ENCODE peak calls at places on chromosomes 12 and 14, in five cellular contexts. S is neuronal stem cell, M is mesenchymal stem cell, P is mesendoderm, I is IMR-90. J is an unnamed sample.

GRCh38 chr12:114995891-114996290 is 311.9 kb upstream of the TBX3 start:
- DNase-seq in S (no peak), M (no peak), P (peak), I (peak), J (no peak)

GRCh38 chr14:39426605-39427004 is 5.6 kb downstream of the FBXO33 start:
- DNase-seq in M (peak), S (no peak), I (peak), P (peak), J (peak)

GRCh38 chr12:58425481-58426392 is 484.4 kb downstream of the ATP23 start:
- DNase-seq in P (peak), S (peak), M (peak), I (peak), J (peak)

GRCh38 chr12:20601668-20602280 is 93.4 kb upstream of the SLCO1C1 start:
- DNase-seq in S (no peak), M (peak), P (peak), I (peak), J (peak)

GRCh38 chr14:92135269-92135668 is 13.5 kb downstream of the CPSF2 start:
- DNase-seq in P (peak), M (peak), I (peak), S (no peak), J (peak)

GRCh38 chr14:34403646-34404045 is 58.4 kb downstream of the SPTSSA start:
- DNase-seq in M (no peak), I (no peak), S (no peak), P (no peak), J (no peak)

GRCh38 chr12:30585877-30586276 is 109.8 kb downstream of the IPO8 start:
- DNase-seq in S (no peak), M (no peak), I (no peak), P (no peak), J (no peak)

GRCh38 chr12:120998435-120998834 is 17.9 kb downstream of the C12orf43 start:
- DNase-seq in P (no peak), M (no peak), I (peak), S (no peak), J (no peak)

GRCh38 chr12:101933866-101934514 is 56.6 kb downstream of the DRAM1 start:
- DNase-seq in I (no peak), S (no peak), P (no peak), M (no peak), J (no peak)

GRCh38 chr14:101112351-101113107 is 209.0 kb upstream of the RTL1 start:
- DNase-seq in S (no peak), I (no peak), P (no peak), M (no peak), J (no peak)

GRCh38 chr12:15823360-15824128 is 34.4 kb upstream of the EPS8 start:
- DNase-seq in I (no peak), M (peak), S (no peak), P (no peak), J (no peak)

GRCh38 chr12:4910502-4911315 is 1.0 kb downstream of the KCNA1 start:
- DNase-seq in P (no peak), S (no peak), I (no peak), M (no peak), J (no peak)

GRCh38 chr12:90854136-90854689 is 100.8 kb downstream of the CCER1 start:
- DNase-seq in S (peak), I (peak), P (peak), M (peak), J (peak)

GRCh38 chr12:22658214-22658613 is 33.2 kb downstream of the ETNK1 start:
- DNase-seq in I (peak), M (peak), P (no peak), S (no peak), J (no peak)
- H3K4me2 ChIP-seq in I (no peak), M (no peak), P (no peak), S (no peak), J (no peak)

GRCh38 chr14:89041245-89041585 is 216.8 kb downstream of the TTC8 start:
- DNase-seq in M (no peak), P (peak), I (no peak), S (no peak), J (peak)
- H3K18ac ChIP-seq in M (no peak), P (no peak), I (peak), S (no peak), J (no peak)

GRCh38 chr12:7512528-7512927 is 9.0 kb upstream of the CD163 start:
- DNase-seq in I (peak), P (peak), M (peak), S (no peak), J (peak)
- H2BK120ac ChIP-seq in I (no peak), P (no peak), M (no peak), S (no peak), J (no peak)

DNA sequence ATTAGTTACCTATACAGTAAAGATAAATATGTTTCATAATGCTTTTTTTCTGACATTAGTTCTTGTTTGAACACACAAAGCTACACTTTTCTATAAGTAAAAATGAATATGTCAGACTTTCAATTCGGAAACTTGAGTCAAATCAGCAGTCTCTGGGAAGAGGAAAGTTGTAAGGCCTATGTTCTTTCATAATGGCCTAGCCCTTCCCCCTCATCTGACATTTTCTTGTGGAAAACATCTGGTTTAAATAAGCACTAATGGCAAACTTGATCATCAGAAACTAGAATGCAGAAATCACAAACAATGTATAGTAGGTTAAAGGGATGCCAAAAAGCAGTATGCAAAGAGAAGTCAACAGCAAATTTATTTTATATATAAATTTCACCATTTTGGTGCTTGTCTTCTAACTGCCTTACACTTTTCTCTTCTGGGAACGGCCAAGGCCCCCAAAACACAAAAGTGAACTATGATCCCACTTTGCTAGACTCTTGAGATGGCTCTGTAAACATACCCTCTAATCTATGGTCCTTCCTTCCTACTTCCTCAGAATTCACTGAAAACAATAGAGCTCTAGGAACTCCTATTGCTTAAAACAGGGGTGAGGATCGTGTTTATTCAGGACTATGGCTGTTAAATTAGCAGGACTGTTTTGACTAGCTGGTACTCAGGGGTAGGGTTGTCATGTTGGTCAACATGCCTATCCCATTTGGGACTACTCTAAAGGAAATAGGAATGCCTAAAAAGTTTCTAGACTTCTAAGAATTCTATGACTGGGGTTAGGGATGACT is 444.2 kb downstream of the RAD51B start:
- DNase-seq in M (peak), P (no peak), S (no peak), I (peak), J (no peak)
- H3K4me2 ChIP-seq in M (no peak), P (no peak), S (no peak), I (no peak), J (no peak)

DNA sequence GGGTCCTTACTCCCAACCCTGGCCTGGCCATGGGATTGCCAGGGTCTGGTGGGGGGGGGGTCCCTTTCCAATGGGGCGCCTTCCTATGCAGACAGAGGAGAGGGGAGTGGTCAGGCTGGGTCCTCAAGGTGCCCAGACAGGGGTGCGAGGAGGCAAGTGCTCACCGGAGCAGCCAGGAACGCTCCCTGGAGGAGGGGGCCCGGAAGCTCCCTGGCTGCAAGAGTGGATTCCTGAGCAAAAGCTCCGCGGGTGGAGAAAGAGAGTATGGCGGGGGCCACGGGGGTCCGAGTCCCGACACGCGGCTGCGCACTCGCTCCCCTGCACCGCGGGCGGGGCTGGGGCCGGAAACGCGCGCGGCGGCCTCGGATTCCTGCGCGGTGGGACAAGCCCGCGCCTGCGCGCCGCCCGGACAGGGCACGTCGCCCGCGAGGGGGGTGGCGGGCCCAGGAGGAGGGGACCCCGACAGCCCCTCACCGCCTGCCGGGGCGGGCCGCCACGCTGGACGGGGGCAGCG is 27.7 kb upstream of the GPR132 start:
- DNase-seq in I (peak), S (no peak), P (no peak), M (peak), J (peak)
- H3K18ac ChIP-seq in I (peak), S (peak), P (peak), M (peak), J (peak)

DNA sequence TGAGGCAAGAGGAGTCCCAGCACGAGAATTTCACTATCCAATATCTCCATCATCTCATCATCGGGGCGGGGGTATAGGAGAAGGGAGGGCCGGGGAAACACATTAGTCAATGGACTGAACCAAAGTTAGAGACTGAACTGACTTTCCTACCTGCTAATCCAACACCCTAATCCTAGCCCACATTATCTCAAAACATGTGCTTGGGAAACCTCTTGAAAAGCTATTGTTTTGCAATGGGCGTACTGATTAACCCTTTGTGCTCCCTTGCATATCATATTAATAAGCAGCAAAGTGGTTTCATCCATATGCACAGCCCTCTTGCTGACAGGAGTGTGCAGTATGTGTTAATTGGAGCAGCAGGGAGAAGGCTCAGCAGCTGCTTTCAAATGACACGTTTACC is 125.7 kb upstream of the GRIP1 start:
- DNase-seq in P (no peak), M (no peak), I (no peak), S (no peak), J (no peak)
- H2BK120ac ChIP-seq in P (no peak), M (no peak), I (no peak), S (no peak), J (no peak)

DNA sequence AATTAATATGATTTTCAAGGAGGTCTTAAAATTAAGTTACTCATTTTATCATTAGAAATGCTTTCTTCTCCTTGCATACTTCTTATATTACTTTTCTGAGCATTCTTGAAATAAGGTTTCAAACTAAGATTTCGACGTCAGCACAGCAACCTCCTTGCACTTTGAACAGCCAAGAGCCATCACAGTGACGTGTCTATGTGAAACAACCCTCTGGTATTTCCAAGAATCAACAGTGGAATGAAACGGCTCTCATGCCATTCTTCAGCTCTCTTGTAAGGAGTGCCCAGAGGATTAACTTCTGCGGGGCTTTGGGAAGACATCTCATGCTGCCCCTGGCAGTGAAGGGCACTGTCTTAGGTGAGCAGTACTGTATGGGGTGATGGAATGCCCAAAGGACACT is 109.2 kb downstream of the EFCAB11 start:
- DNase-seq in S (no peak), I (peak), M (peak), P (no peak), J (peak)
- H3K4me2 ChIP-seq in S (no peak), I (peak), M (no peak), P (no peak), J (no peak)

GRCh38 chr12:103197725-103198388 is 240.4 kb downstream of the ASCL1 start:
- DNase-seq in I (no peak), M (no peak), S (no peak), P (no peak), J (no peak)

GRCh38 chr12:103198499-103198898 is 241.0 kb downstream of the ASCL1 start:
- DNase-seq in P (peak), I (no peak), M (no peak), S (no peak), J (no peak)

DNA sequence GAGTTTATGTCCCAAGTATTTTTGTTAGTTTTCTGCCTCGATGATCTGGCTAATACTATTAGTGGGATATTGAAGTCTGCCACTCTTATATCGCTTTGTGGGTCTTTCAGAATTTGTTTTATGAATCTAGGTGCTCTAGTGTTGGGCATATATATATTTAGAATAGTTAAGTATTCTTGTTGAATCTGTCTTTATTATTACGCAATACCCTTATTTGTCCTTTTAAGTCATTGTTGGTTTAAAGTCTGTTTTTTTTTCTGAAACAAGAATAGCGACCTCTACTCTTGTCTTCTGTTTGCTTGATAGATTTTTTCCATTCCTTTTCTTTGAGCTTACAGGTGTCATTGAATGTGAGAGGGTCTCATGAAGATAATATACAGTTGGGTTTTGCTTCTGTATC is 239.0 kb downstream of the ASCL1 start:
- DNase-seq in P (no peak), S (no peak), M (no peak), I (no peak), J (no peak)
- H3K18ac ChIP-seq in P (no peak), S (no peak), M (no peak), I (no peak), J (no peak)

J was measured in trophoblast cell.